ENCODE peak calls at places on chromosomes 13 and 19, in eight cellular contexts. E is cardiac muscle cell, J is GM23338, N is HL-60, V is thoracic aorta, W is body of pancreas, H is psoas muscle, K is DND-41. R is an unnamed sample.

GRCh38 chr13:85864963-85865530 is 65.8 kb upstream of the SLITRK6 start:
- DNase-seq in E (peak), J (peak), N (no peak), V (no peak), W (no peak), H (no peak), K (no peak), R (no peak)

GRCh38 chr19:34408421-34408820 is 4.2 kb downstream of the PDCD2L start:
- DNase-seq in E (no peak), J (no peak), N (no peak), V (no peak), W (no peak), H (no peak), K (no peak), R (no peak)

GRCh38 chr19:16016226-16017137 is 59.8 kb upstream of the TPM4 start:
- DNase-seq in E (no peak), J (no peak), N (no peak), V (no peak), W (no peak), H (no peak), K (no peak), R (no peak)

GRCh38 chr13:37475966-37476365 is 122.6 kb downstream of the POSTN start:
- DNase-seq in E (no peak), J (no peak), N (no peak), V (no peak), W (no peak), H (no peak), K (no peak), R (no peak)

GRCh38 chr19:4609878-4610511 is 29.3 kb upstream of the TNFAIP8L1 start:
- DNase-seq in E (no peak), J (peak), N (peak), V (no peak), W (peak), H (no peak), K (no peak), R (no peak)

GRCh38 chr13:25771641-25772478 is 280.0 kb downstream of the SHISA2 start:
- DNase-seq in E (no peak), J (peak), N (no peak), V (no peak), W (no peak), H (no peak), K (no peak), R (no peak)

GRCh38 chr13:61286148-61286745 is 129.4 kb downstream of the PCDH20 start:
- DNase-seq in E (peak), J (peak), N (no peak), V (no peak), W (no peak), H (no peak), K (peak), R (no peak)

GRCh38 chr19:51059715-51060114 is 5.2 kb downstream of the KLK13 start:
- DNase-seq in E (no peak), J (no peak), N (no peak), V (no peak), W (no peak), H (no peak), K (no peak), R (no peak)

GRCh38 chr19:47111081-47111589 is 2.4 kb downstream of the ZC3H4 start:
- DNase-seq in E (no peak), J (no peak), N (peak), V (no peak), W (no peak), H (peak), K (peak), R (peak)

GRCh38 chr13:99896712-99897440 is 74.7 kb downstream of the ZIC5 start:
- DNase-seq in E (no peak), J (no peak), N (no peak), V (no peak), W (no peak), H (no peak), K (no peak), R (no peak)

GRCh38 chr19:34994643-34995471 is 5.3 kb upstream of the GRAMD1A start:
- DNase-seq in E (no peak), J (no peak), N (no peak), V (no peak), W (peak), H (peak), K (no peak), R (peak)

GRCh38 chr13:100506154-100506553 is 82.4 kb downstream of the GGACT start:
- DNase-seq in E (no peak), J (no peak), N (no peak), V (no peak), W (no peak), H (no peak), K (no peak), R (no peak)

GRCh38 chr13:65926750-65927171 is 1303.4 kb downstream of the PCDH9 start:
- DNase-seq in E (peak), J (peak), N (no peak), V (no peak), W (peak), H (peak), K (peak), R (peak)

GRCh38 chr13:97329331-97329730 is 104.6 kb upstream of the RAP2A start:
- DNase-seq in E (no peak), J (peak), N (no peak), V (no peak), W (no peak), H (no peak), K (no peak), R (no peak)

GRCh38 chr13:39349391-39349790 is 253.6 kb downstream of the LHFPL6 start:
- DNase-seq in E (no peak), J (no peak), N (no peak), V (no peak), W (no peak), H (no peak), K (no peak), R (no peak)

GRCh38 chr19:30665449-30665848 is 293.3 kb downstream of the ZNF536 start:
- DNase-seq in E (no peak), J (no peak), N (no peak), V (no peak), W (peak), H (no peak), K (no peak), R (no peak)

GRCh38 chr19:31316201-31316951 is 32.9 kb downstream of the TSHZ3 start:
- DNase-seq in E (no peak), J (peak), N (peak), V (no peak), W (peak), H (no peak), K (no peak), R (no peak)

GRCh38 chr19:23957660-23958281 is 43.1 kb downstream of the ZNF726 start:
- DNase-seq in E (no peak), J (no peak), N (no peak), V (no peak), W (no peak), H (no peak), K (no peak), R (no peak)

GRCh38 chr13:20901668-20902437 is 693 bp downstream of the XPO4 start:
- DNase-seq in E (peak), J (peak), N (peak), V (no peak), W (peak), H (peak), K (peak), R (peak)

GRCh38 chr19:42301646-42302204 is at the start of gene PRR19:
- DNase-seq in E (no peak), J (peak), N (no peak), V (no peak), W (no peak), H (peak), K (no peak), R (peak)

GRCh38 chr13:52447354-52447753 is 3.1 kb downstream of the VPS36 start:
- DNase-seq in E (no peak), J (no peak), N (no peak), V (no peak), W (no peak), H (no peak), K (no peak), R (no peak)

GRCh38 chr19:14440049-14440448 is 6.9 kb downstream of the PKN1 start:
- DNase-seq in E (no peak), J (peak), N (peak), V (no peak), W (peak), H (peak), K (peak), R (peak)

GRCh38 chr13:102170295-102170694 is 231.6 kb downstream of the FGF14 start:
- DNase-seq in E (no peak), J (no peak), N (no peak), V (no peak), W (no peak), H (no peak), K (no peak), R (no peak)

GRCh38 chr19:58513694-58514563 is 2.1 kb upstream of the SLC27A5 start:
- DNase-seq in E (peak), J (peak), N (peak), V (no peak), W (peak), H (peak), K (peak), R (peak)

GRCh38 chr13:100182894-100183490 is 94.1 kb downstream of the PCCA start:
- DNase-seq in E (no peak), J (no peak), N (no peak), V (no peak), W (no peak), H (no peak), K (peak), R (no peak)

GRCh38 chr19:3611841-3612240 is 5.2 kb upstream of the TBXA2R start:
- DNase-seq in E (no peak), J (no peak), N (no peak), V (no peak), W (no peak), H (no peak), K (no peak), R (no peak)

GRCh38 chr13:93724187-93724586 is 497.6 kb downstream of the GPC6 start:
- DNase-seq in E (no peak), J (no peak), N (no peak), V (no peak), W (no peak), H (no peak), K (no peak), R (no peak)

GRCh38 chr13:53123536-53123935 is 94.9 kb downstream of the OLFM4 start:
- DNase-seq in E (no peak), J (no peak), N (no peak), V (no peak), W (no peak), H (no peak), K (no peak), R (no peak)

GRCh38 chr13:26584713-26585112 is 27.2 kb downstream of the WASF3 start:
- DNase-seq in E (no peak), J (no peak), N (no peak), V (no peak), W (no peak), H (no peak), K (no peak), R (no peak)

GRCh38 chr13:110664673-110665072 is 41.2 kb downstream of the CARS2 start:
- DNase-seq in E (no peak), J (no peak), N (no peak), V (no peak), W (no peak), H (no peak), K (no peak), R (no peak)

GRCh38 chr19:31071157-31071855 is 277.9 kb downstream of the TSHZ3 start:
- DNase-seq in E (no peak), J (peak), N (no peak), V (no peak), W (no peak), H (no peak), K (no peak), R (peak)

GRCh38 chr19:3450796-3451411 is 29.4 kb downstream of the SMIM24 start:
- DNase-seq in E (no peak), J (no peak), N (no peak), V (peak), W (peak), H (peak), K (no peak), R (no peak)

GRCh38 chr19:5926641-5927438 is 12.8 kb downstream of the CAPS start:
- DNase-seq in E (no peak), J (no peak), N (no peak), V (no peak), W (no peak), H (peak), K (no peak), R (no peak)

GRCh38 chr13:30561506-30561905 is 56.2 kb upstream of the USPL1 start:
- DNase-seq in E (no peak), J (no peak), N (no peak), V (no peak), W (no peak), H (no peak), K (no peak), R (no peak)

GRCh38 chr19:10005632-10006334 is 4.5 kb downstream of the COL5A3 start:
- DNase-seq in E (no peak), J (no peak), N (no peak), V (no peak), W (no peak), H (no peak), K (no peak), R (no peak)

GRCh38 chr19:10003271-10003670 is 7.0 kb downstream of the COL5A3 start:
- DNase-seq in E (no peak), J (no peak), N (no peak), V (no peak), W (no peak), H (no peak), K (no peak), R (no peak)

GRCh38 chr19:10004617-10005016 is 5.7 kb downstream of the COL5A3 start:
- DNase-seq in E (no peak), J (no peak), N (no peak), V (no peak), W (no peak), H (no peak), K (no peak), R (no peak)

GRCh38 chr19:10000171-10000826 is 10.0 kb downstream of the COL5A3 start:
- DNase-seq in E (peak), J (peak), N (peak), V (peak), W (peak), H (peak), K (peak), R (peak)

GRCh38 chr19:10001899-10002298 is 8.4 kb downstream of the COL5A3 start:
- DNase-seq in E (no peak), J (peak), N (no peak), V (no peak), W (peak), H (peak), K (no peak), R (peak)
- TF ChIP-seq CTCF in E (peak), J (peak), N (peak), V (no peak), W (no peak), H (peak), K (peak), R (peak)

GRCh38 chr13:41019578-41020347 is 647 bp upstream of the ELF1 start:
- DNase-seq in E (no peak), J (no peak), N (no peak), V (no peak), W (peak), H (no peak), K (no peak), R (no peak)
- H3K27ac ChIP-seq in E (peak), J (no peak), N (peak), V (no peak), W (peak), H (peak), K (peak), R (peak)

DNA sequence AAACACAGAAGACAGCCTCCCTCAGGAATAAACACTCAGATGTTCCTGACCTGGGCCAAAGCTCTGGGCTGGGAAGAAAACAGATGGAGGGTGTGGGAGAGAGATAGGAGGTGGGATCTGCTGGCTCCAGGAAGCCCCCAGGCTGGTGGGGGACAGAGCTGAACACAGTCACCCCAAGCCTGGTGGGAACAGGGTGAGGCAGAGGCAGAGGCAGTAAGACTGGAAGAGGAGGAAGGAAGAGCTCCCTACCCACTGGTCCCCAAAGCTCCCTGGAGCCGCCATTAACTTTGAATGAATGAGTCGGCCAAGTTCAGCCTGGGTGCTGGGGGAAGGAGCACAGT is 822 bp upstream of the KCNN1 start:
- DNase-seq in E (no peak), J (no peak), N (no peak), V (no peak), W (no peak), H (no peak), K (no peak), R (no peak)
- TF ChIP-seq CTCF in E (no peak), J (no peak), N (no peak), V (no peak), W (no peak), H (no peak), K (no peak), R (no peak)

GRCh38 chr19:56839665-56840451 is 668 bp downstream of the PEG3 start:
- DNase-seq in E (no peak), J (no peak), N (peak), V (peak), W (peak), H (peak), K (no peak), R (peak)
- H3K27ac ChIP-seq in E (no peak), J (no peak), N (peak), V (peak), W (peak), H (peak), K (no peak), R (no peak)

DNA sequence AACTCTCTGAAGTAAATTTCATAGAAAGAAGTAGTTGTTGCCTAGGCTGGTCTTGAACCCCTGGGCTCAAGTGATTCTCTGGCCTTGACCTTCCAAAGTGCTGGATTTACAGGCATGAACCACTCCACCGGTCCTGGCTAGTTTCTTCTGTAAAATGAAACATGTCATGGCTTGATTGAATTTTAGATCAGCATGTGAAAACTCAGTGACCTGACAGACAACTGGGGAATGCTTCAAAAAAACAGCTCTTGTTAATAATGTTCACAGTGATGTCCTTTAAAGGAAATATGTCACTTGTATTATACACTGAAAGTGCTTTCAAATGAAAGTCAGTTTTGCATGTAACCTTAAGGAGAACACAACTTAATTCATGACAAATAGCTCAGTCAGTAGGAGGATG is 118.2 kb downstream of the KLF5 start:
- DNase-seq in E (no peak), J (no peak), N (no peak), V (no peak), W (no peak), H (no peak), K (no peak), R (no peak)
- TF ChIP-seq CTCF in E (no peak), J (no peak), N (no peak), V (no peak), W (no peak), H (no peak), K (no peak), R (no peak)

GRCh38 chr19:36014029-36014924 is at the start of gene ALKBH6:
- DNase-seq in E (peak), J (peak), N (peak), V (peak), W (peak), H (peak), K (peak), R (peak)
- H3K27ac ChIP-seq in E (no peak), J (no peak), N (peak), V (peak), W (peak), H (peak), K (peak), R (peak)

GRCh38 chr19:1540353-1540925 is 16.6 kb downstream of the PLK5 start:
- DNase-seq in E (no peak), J (peak), N (no peak), V (no peak), W (no peak), H (no peak), K (no peak), R (no peak)
- TF ChIP-seq CTCF in E (no peak), J (no peak), N (no peak), V (no peak), W (no peak), H (no peak), K (no peak), R (no peak)

DNA sequence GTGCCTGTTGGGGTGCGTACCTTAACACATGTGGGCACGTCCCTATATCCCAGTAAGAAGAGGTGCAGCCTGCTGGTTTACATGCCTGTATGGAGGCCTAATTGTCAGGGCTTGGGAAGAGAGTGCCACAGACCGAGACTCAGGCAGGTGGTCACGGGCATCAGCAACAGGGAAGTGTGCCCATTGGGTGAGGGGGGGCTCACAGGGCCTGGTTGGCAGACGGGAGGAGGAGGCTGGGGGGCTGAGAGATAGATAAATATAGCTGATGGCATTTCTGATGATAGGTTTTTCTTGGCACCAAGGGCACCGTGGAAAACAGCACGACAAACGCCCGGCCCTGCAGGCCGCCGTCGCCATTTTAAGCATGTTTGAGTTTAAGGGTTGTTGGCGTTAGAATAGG is 37.6 kb downstream of the NFIX start:
- DNase-seq in E (no peak), J (no peak), N (no peak), V (no peak), W (no peak), H (no peak), K (no peak), R (no peak)
- H3K27ac ChIP-seq in E (no peak), J (no peak), N (no peak), V (peak), W (peak), H (peak), K (no peak), R (no peak)

DNA sequence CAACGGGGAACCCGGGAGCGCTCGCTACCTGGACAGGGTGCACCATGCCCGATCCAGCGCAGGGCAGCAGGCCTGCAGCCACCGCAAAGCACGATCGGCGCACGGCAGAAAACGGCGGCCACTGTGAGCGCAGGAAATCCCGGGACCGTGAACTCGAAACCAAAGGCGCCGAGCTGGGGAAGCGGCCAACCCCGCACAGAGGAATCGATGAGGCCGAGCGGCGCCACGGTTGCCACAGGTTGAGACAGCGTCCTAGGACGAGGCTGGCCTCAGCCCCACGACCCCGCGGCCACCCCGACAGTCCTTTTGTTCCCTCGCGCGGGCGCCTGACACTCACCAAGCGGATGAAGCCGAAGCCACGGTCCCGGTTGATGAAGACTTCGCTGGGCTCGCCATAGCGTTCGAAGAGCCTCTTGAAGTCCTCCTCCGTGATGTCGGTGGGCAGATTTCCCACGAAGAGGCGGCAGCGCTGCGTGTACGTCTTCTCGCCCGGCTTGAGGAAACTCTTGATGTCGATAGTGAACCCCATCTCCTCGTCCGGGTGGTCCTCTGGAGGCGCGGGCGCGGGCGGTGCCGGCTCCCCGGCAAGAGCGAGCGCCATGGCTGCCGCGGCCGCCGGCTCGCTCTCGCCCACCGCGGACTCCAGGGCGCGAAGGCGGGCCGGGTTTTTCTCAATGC is 557 bp downstream of the PSPC1 start:
- DNase-seq in E (peak), J (peak), N (peak), V (peak), W (peak), H (peak), K (peak), R (peak)
- TF ChIP-seq CTCF in E (no peak), J (no peak), N (no peak), V (no peak), W (no peak), H (no peak), K (no peak), R (no peak)

R was measured in colonic mucosa.